ENCODE peak calls at places on chromosomes 16 and 17, in four cellular contexts. One of them, this sample, is unnamed.

GRCh38 chr16:11181889-11182279 is 74.1 kb downstream of the SOCS1 start:
- DNase-seq in A549: no peak
- DNase-seq in MM.1S: no peak
- DNase-seq in left lung: peak; percentile 74
- DNase-seq in this sample: peak; percentile 65

GRCh38 chr17:79836952-79837887 is 2.0 kb downstream of the CBX4 start:
- DNase-seq in left lung: peak; percentile 91
- DNase-seq in A549: peak; percentile 80
- DNase-seq in MM.1S: peak; percentile 59
- DNase-seq in this sample: peak; percentile 94

GRCh38 chr17:76701471-76701967 is 9.2 kb downstream of the MXRA7 start:
- DNase-seq in MM.1S: no peak
- DNase-seq in left lung: no peak
- DNase-seq in A549: no peak
- DNase-seq in this sample: no peak

GRCh38 chr17:64428406-64428805 is 20.5 kb upstream of the MILR1 start:
- DNase-seq in left lung: no peak
- DNase-seq in MM.1S: no peak
- DNase-seq in A549: no peak
- DNase-seq in this sample: no peak

GRCh38 chr16:79089735-79090284 is 510.7 kb downstream of the MAF start:
- DNase-seq in left lung: peak; percentile 49
- DNase-seq in MM.1S: peak; percentile 80
- DNase-seq in A549: no peak
- DNase-seq in this sample: no peak

GRCh38 chr17:49341356-49341755 is 20.7 kb downstream of the ZNF652 start:
- DNase-seq in MM.1S: no peak
- DNase-seq in A549: no peak
- DNase-seq in left lung: no peak
- DNase-seq in this sample: no peak

GRCh38 chr17:29136998-29137730 is 43.0 kb downstream of the MYO18A start:
- DNase-seq in left lung: no peak
- DNase-seq in A549: no peak
- DNase-seq in MM.1S: no peak
- DNase-seq in this sample: no peak

GRCh38 chr16:1054660-1055556 is 17.6 kb upstream of the SSTR5 start:
- DNase-seq in A549: peak; percentile 77
- DNase-seq in left lung: peak; percentile 43
- DNase-seq in MM.1S: peak; percentile 12
- DNase-seq in this sample: peak; percentile 60

GRCh38 chr17:77323413-77324171 is 182.8 kb downstream of the SEC14L1 start:
- DNase-seq in MM.1S: no peak
- DNase-seq in A549: peak; percentile 77
- DNase-seq in left lung: peak; percentile 74
- DNase-seq in this sample: peak; percentile 68

GRCh38 chr16:46649571-46649970 is 28.4 kb upstream of the SHCBP1 start:
- DNase-seq in A549: no peak
- DNase-seq in left lung: peak; percentile 61
- DNase-seq in MM.1S: no peak
- DNase-seq in this sample: no peak

GRCh38 chr17:692116-692515 is 22.5 kb downstream of the VPS53 start:
- DNase-seq in A549: no peak
- DNase-seq in MM.1S: no peak
- DNase-seq in left lung: no peak
- DNase-seq in this sample: no peak

GRCh38 chr17:48563385-48563838 is 14.7 kb downstream of the HOXB4 start:
- DNase-seq in left lung: no peak
- DNase-seq in A549: no peak
- DNase-seq in MM.1S: no peak
- DNase-seq in this sample: no peak

GRCh38 chr16:82848013-82848412 is 221.2 kb downstream of the CDH13 start:
- DNase-seq in A549: no peak
- DNase-seq in MM.1S: no peak
- DNase-seq in left lung: no peak
- DNase-seq in this sample: no peak

GRCh38 chr17:43333438-43333943 is 65.3 kb upstream of the ARL4D start:
- DNase-seq in A549: no peak
- DNase-seq in MM.1S: no peak
- DNase-seq in left lung: no peak
- DNase-seq in this sample: no peak

GRCh38 chr16:48444574-48444973 is 59.4 kb upstream of the SIAH1 start:
- DNase-seq in MM.1S: no peak
- DNase-seq in left lung: no peak
- DNase-seq in A549: peak; percentile 73
- DNase-seq in this sample: no peak

GRCh38 chr17:71869833-71870545 is 250.8 kb upstream of the SOX9 start:
- DNase-seq in MM.1S: no peak
- DNase-seq in A549: no peak
- DNase-seq in left lung: no peak
- DNase-seq in this sample: no peak

GRCh38 chr16:79401157-79401556 is 199.4 kb downstream of the MAF start:
- DNase-seq in A549: no peak
- DNase-seq in left lung: no peak
- DNase-seq in MM.1S: no peak
- DNase-seq in this sample: no peak

GRCh38 chr16:81366316-81366932 is 51.7 kb downstream of the GAN start:
- DNase-seq in left lung: no peak
- DNase-seq in A549: peak; percentile 40
- DNase-seq in MM.1S: peak; percentile 34
- DNase-seq in this sample: no peak

GRCh38 chr17:38584350-38584925 is 21.3 kb downstream of the SRCIN1 start:
- DNase-seq in MM.1S: peak; percentile 51
- DNase-seq in left lung: peak; percentile 53
- DNase-seq in A549: peak; percentile 92
- DNase-seq in this sample: peak; percentile 77

GRCh38 chr17:61309857-61310256 is 89.8 kb upstream of the TBX2 start:
- DNase-seq in MM.1S: no peak
- DNase-seq in A549: no peak
- DNase-seq in left lung: no peak
- DNase-seq in this sample: no peak

DNA sequence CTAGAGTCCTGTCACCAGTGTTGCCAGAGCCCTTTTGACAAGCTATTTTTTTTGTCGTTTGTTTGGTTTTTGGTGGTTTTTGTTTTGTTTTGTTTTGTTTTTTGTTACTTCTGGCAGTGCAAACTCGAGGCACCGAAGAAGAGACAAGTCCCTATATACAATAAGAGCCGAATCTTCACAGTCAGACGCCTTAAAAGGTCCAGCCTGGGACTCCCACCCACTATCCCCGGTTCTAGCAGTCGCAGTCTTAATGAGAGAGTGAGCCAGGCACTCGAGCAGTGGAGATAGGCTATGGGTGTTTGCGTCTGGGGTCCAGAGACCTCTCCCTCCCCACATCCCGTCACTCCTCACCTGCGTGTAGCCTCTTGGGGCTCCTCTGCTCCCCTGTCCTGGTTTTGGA is 1.9 kb downstream of the OR1F1 start:
- DNase-seq in MM.1S: no peak
- DNase-seq in left lung: no peak
- DNase-seq in A549: no peak
- DNase-seq in this sample: no peak
- H3K4me3 ChIP-seq in MM.1S: peak overlapping the region; percentile 12
- H3K4me3 ChIP-seq in left lung: no peak overlapping the region
- H3K4me3 ChIP-seq in A549: peak overlapping the region; percentile 71
- H3K4me3 ChIP-seq in this sample: no peak overlapping the region

DNA sequence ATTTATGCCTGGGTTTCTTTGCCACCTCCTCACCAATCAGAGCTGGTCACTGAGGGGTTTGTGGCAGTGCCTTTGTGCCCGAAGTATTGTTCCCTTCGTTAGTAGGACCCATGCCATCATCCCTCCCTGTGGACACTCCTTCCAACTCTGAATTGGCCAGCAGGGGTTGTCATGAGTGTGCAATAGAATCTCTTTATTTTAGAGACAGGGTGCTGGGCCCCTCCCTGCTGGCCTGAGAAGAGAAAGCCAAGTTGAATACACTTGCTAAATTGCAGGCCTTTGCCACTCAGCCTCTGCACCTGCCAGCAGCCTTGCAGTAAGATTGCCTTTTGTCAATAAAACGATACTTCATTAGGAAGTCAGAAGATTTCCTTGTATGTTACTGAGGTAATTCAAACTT is 40.7 kb upstream of the SLC12A3 start:
- DNase-seq in left lung: peak; percentile 46
- DNase-seq in MM.1S: peak; percentile 18
- DNase-seq in A549: peak; percentile 39
- DNase-seq in this sample: peak; percentile 59
- TF ChIP-seq CTCF in left lung: no peak
- TF ChIP-seq CTCF in MM.1S: peak; percentile 12
- TF ChIP-seq CTCF in A549: no peak
- TF ChIP-seq CTCF in this sample: no peak

GRCh38 chr17:41786227-41787020 is at the start of gene JUP:
- DNase-seq in MM.1S: peak; percentile 100
- DNase-seq in left lung: peak; percentile 99
- DNase-seq in A549: peak; percentile 100
- DNase-seq in this sample: peak; percentile 100

GRCh38 chr17:41782142-41782541 is 4.4 kb downstream of the JUP start:
- DNase-seq in A549: no peak
- DNase-seq in MM.1S: no peak
- DNase-seq in left lung: no peak
- DNase-seq in this sample: no peak

GRCh38 chr17:41785091-41785875 is 1.2 kb downstream of the JUP start:
- DNase-seq in MM.1S: no peak
- DNase-seq in A549: no peak
- DNase-seq in left lung: no peak
- DNase-seq in this sample: no peak

GRCh38 chr17:41785876-41786226 is 660 bp downstream of the JUP start:
- DNase-seq in A549: no peak
- DNase-seq in MM.1S: peak; percentile 6
- DNase-seq in left lung: peak; percentile 82
- DNase-seq in this sample: peak; percentile 82

DNA sequence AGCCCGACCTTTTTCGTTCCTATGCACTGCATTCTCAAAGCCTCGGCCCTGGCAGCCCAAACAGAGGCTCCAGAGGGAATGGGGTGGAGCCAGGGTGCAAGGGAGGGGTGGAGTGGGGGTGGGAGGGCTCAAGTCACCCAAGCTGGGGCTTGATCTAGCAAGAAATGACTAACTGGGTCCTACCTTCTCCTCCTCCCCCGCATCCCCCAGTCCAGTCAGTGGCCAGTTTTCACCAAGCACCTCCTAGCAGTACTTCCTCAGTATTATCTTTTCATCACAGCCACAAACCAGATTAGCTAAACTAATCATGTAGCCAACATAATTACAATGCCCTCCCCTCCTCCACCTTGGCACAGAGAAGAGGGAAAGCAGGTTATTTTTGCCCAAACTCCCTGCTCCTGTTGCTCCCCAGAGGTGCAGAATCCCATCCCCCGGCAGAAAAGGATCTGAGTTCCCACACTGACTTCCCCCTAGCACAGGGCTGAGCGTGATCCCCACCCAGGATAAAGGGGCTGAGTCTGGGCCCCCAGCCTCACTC is 2.2 kb downstream of the JUP start:
- DNase-seq in left lung: no peak
- DNase-seq in A549: peak; percentile 80
- DNase-seq in MM.1S: no peak
- DNase-seq in this sample: no peak
- H3K27ac ChIP-seq in left lung: peak overlapping the region; percentile 86
- H3K27ac ChIP-seq in A549: peak overlapping the region; percentile 86
- H3K27ac ChIP-seq in MM.1S: no peak overlapping the region
- H3K27ac ChIP-seq in this sample: peak overlapping the region; percentile 93

GRCh38 chr16:85515319-85515745 is 97.8 kb upstream of the GSE1 start:
- DNase-seq in MM.1S: no peak
- DNase-seq in A549: no peak
- DNase-seq in left lung: no peak
- DNase-seq in this sample: no peak
- H3K4me3 ChIP-seq in MM.1S: no peak overlapping the region
- H3K4me3 ChIP-seq in A549: peak overlapping the region; percentile 24
- H3K4me3 ChIP-seq in left lung: no peak overlapping the region
- H3K4me3 ChIP-seq in this sample: no peak overlapping the region

GRCh38 chr16:67563708-67564468 is 1.6 kb downstream of the CTCF start:
- DNase-seq in A549: no peak
- DNase-seq in MM.1S: peak; percentile 81
- DNase-seq in left lung: peak; percentile 60
- DNase-seq in this sample: peak; percentile 68

GRCh38 chr16:67561824-67562525 is 351 bp upstream of the CTCF start:
- DNase-seq in MM.1S: peak; percentile 98
- DNase-seq in left lung: peak; percentile 98
- DNase-seq in A549: peak; percentile 80
- DNase-seq in this sample: peak; percentile 98

GRCh38 chr16:67561501-67561823 is 864 bp upstream of the CTCF start:
- DNase-seq in left lung: no peak
- DNase-seq in MM.1S: no peak
- DNase-seq in A549: no peak
- DNase-seq in this sample: no peak

GRCh38 chr16:67562526-67562917 is at the start of gene CTCF:
- DNase-seq in left lung: peak; percentile 86
- DNase-seq in A549: peak; percentile 62
- DNase-seq in MM.1S: peak; percentile 85
- DNase-seq in this sample: peak; percentile 90

DNA sequence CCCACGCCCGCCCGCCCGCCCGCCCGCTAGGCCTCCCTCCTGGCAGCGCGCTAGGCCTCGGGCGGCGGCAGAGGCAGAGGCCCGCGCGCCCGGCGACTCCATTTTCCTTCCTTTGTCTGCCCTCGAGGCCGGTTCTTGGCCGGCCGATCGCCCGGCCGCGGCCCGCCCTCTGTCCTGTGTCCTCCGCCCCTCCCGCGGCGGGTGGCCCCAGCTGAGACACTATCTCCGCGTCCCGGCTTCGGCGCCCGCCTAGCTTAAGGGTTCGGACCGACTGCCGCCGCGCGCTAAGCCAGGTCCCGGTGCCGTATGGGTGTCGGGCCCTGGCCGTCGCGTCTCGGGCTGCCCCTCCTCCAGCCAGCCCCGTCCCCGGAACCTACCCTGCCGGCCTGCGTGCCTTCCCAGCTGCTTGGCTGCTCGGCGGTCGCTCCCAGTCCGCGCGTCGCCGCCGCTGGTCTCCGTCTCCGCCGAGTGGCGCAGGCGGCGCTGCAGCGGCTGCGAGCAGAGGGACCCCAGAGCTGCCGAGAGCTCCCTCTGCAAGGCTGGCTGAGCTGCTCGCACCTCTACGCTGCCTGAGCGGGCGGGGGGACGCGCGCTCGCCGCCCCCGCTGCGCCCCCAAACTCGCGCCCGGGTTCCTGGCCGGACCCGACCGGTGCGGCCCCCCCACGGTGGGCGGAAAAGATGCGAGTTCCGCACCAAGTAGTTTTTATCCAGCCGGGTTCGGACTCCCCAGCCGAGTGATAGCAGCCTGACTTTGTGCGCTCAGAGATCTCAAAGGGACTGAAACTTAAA is 787 bp downstream of the CTCF start:
- DNase-seq in A549: no peak
- DNase-seq in MM.1S: peak; percentile 66
- DNase-seq in left lung: peak; percentile 57
- DNase-seq in this sample: peak; percentile 78
- TF ChIP-seq CTCF in A549: peak; percentile 9
- TF ChIP-seq CTCF in MM.1S: peak; percentile 19
- TF ChIP-seq CTCF in left lung: no peak
- TF ChIP-seq CTCF in this sample: peak; percentile 7

This sample was measured in lower lobe of right lung.